ENCODE peak calls at places on chromosome 21, in four cellular contexts. X, P, W and U are unnamed samples.

GRCh38 chr21:46229133-46229922 is 754 bp upstream of the LSS start:
- DNase-seq in P (no peak), W (no peak), X (no peak), U (no peak)

GRCh38 chr21:38229260-38229877 is 27.4 kb upstream of the KCNJ15 start:
- DNase-seq in X (no peak), P (no peak), W (no peak), U (no peak)

GRCh38 chr21:24671901-24672300 is 935.4 kb downstream of the MRPL39 start:
- DNase-seq in X (no peak), W (no peak), P (no peak), U (no peak)

GRCh38 chr21:43958364-43959158 is 53.5 kb upstream of the TRAPPC10 start:
- DNase-seq in W (no peak), X (no peak), P (no peak), U (no peak)

GRCh38 chr21:43917515-43918384 is 52.7 kb downstream of the AGPAT3 start:
- DNase-seq in X (no peak), W (peak), P (no peak), U (no peak)

GRCh38 chr21:42527127-42527488 is 13.5 kb downstream of the SLC37A1 start:
- DNase-seq in P (no peak), X (no peak), W (no peak), U (no peak)

GRCh38 chr21:32350211-32350980 is 42.4 kb downstream of the URB1 start:
- DNase-seq in P (no peak), W (no peak), X (no peak), U (no peak)

GRCh38 chr21:33419538-33420123 is 16.4 kb downstream of the IFNGR2 start:
- DNase-seq in P (peak), W (no peak), X (peak), U (peak)

GRCh38 chr21:46322351-46323226 is 1.1 kb downstream of the C21orf58 start:
- DNase-seq in W (peak), P (peak), X (peak), U (peak)

GRCh38 chr21:28793043-28793442 is 199.6 kb downstream of the LTN1 start:
- DNase-seq in W (no peak), X (peak), P (peak), U (peak)

GRCh38 chr21:37675202-37675801 is 241.0 kb downstream of the KCNJ6 start:
- DNase-seq in W (peak), X (peak), P (peak), U (peak)

GRCh38 chr21:31111093-31111492 is 72.8 kb upstream of the KRTAP19-8 start:
- DNase-seq in P (no peak), X (no peak), W (no peak), U (no peak)

GRCh38 chr21:14121719-14122118 is 89.0 kb downstream of the LIPI start:
- DNase-seq in P (no peak), X (no peak), W (no peak), U (no peak)

GRCh38 chr21:16579538-16579937 is 849.8 kb downstream of the USP25 start:
- DNase-seq in P (no peak), X (peak), W (no peak), U (peak)

GRCh38 chr21:17711896-17712295 is 99.2 kb upstream of the BTG3 start:
- DNase-seq in W (no peak), P (no peak), X (peak), U (no peak)

GRCh38 chr21:46617267-46618051 is 12.6 kb upstream of the S100B start:
- DNase-seq in X (peak), W (no peak), P (peak), U (peak)

GRCh38 chr21:43371786-43372185 is 55.1 kb downstream of the SIK1 start:
- DNase-seq in P (no peak), X (no peak), W (no peak), U (no peak)

GRCh38 chr21:34635307-34635706 is 20.4 kb upstream of the RCAN1 start:
- DNase-seq in X (no peak), W (peak), P (no peak), U (no peak)
- TF ChIP-seq CTCF in X (peak), W (peak), P (peak), U (peak)

GRCh38 chr21:27425172-27425571 is 458.3 kb upstream of the ADAMTS5 start:
- DNase-seq in P (no peak), X (no peak), W (no peak), U (peak)
- TF ChIP-seq CTCF in P (peak), X (no peak), W (no peak), U (peak)

GRCh38 chr21:20570824-20571232 is 427.4 kb upstream of the NCAM2 start:
- DNase-seq in P (no peak), W (no peak), X (no peak), U (no peak)
- TF ChIP-seq CTCF in P (no peak), W (no peak), X (no peak), U (no peak)

GRCh38 chr21:45011911-45012660 is 62.3 kb upstream of the ADARB1 start:
- DNase-seq in X (peak), P (peak), W (no peak), U (peak)
- TF ChIP-seq CTCF in X (no peak), P (peak), W (no peak), U (peak)

GRCh38 chr21:36491191-36491916 is 11.4 kb upstream of the CLDN14 start:
- DNase-seq in X (peak), W (no peak), P (peak), U (no peak)

GRCh38 chr21:36485476-36485875 is 5.6 kb upstream of the CLDN14 start:
- DNase-seq in X (no peak), W (no peak), P (no peak), U (no peak)

GRCh38 chr21:36486246-36486645 is 6.3 kb upstream of the CLDN14 start:
- DNase-seq in P (no peak), X (no peak), W (no peak), U (no peak)

GRCh38 chr21:36489103-36489785 is 9.3 kb upstream of the CLDN14 start:
- DNase-seq in X (no peak), W (no peak), P (no peak), U (no peak)

DNA sequence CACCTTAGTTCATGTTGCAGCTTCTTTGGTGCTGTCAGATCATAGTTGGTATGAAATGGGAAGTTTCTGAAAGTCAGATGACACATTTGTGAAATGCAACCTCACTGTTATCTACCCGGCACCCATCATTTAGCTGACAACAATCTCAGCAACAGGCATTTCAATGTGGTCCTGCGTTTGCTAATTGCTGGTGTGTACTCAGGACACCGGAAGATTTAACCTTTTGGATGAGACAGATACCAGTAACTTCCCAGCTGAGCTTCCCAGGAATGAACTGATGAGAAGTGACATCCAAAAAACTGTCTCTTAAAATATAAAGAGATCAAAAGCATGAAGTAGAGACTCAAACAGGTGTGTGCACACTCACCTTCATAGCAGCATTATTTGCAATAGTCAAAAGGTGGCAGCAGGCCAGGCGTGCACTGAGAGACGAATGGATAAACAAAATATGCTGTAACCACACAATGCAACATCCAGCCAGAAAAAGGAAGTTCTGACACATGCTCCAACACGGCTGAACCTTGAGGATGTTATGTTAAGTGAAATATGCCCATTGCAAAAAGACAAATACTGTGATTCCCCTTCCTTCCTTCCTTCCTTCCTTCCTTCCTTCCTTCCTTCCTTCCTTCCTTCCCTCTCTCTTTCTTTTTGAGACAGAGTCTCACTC is 7.9 kb upstream of the CLDN14 start:
- DNase-seq in W (no peak), P (peak), X (peak), U (peak)
- TF ChIP-seq CTCF in W (no peak), P (no peak), X (no peak), U (no peak)